ENCODE peak calls at places on chromosomes 16 and 17, in nine cellular contexts. E is central memory CD8-positive, alpha-beta T cell; R is left ventricle myocardium inferior; Q is head of caudate nucleus; B is GM12864; M is HEK293T; X is mucosa of descending colon; Z is glutamatergic neuron; O is stimulated activated CD4-positive, alpha-beta T cell treated with anti-CD3 and anti-CD28 coated beads, TNF-alpha, amount 100 ng/mL, for 48 hours. J is an unnamed sample.

GRCh38 chr17:12734852-12735430 is 54.4 kb upstream of the ARHGAP44 start:
- DNase-seq in E (no peak), R (peak), Q (no peak), B (no peak), M (no peak), X (no peak), Z (no peak), O (no peak), J (no peak)

GRCh38 chr17:31357831-31358400 is 33.6 kb upstream of the RAB11FIP4 start:
- DNase-seq in E (no peak), R (no peak), Q (no peak), B (no peak), M (no peak), X (no peak), Z (no peak), O (no peak), J (no peak)

GRCh38 chr16:16158741-16159374 is 64.4 kb downstream of the ABCC6 start:
- DNase-seq in E (no peak), R (no peak), Q (no peak), B (no peak), M (no peak), X (no peak), Z (no peak), O (no peak), J (no peak)

GRCh38 chr17:7083592-7083991 is 3.5 kb upstream of the CLEC10A start:
- DNase-seq in E (no peak), R (no peak), Q (no peak), B (no peak), M (no peak), X (no peak), Z (no peak), O (no peak), J (no peak)

GRCh38 chr17:73938706-73939105 is 264.8 kb upstream of the RPL38 start:
- DNase-seq in E (no peak), R (no peak), Q (no peak), B (no peak), M (no peak), X (no peak), Z (no peak), O (no peak), J (no peak)

GRCh38 chr16:11630230-11631056 is 37.8 kb upstream of the SNN start:
- DNase-seq in E (no peak), R (no peak), Q (no peak), B (no peak), M (no peak), X (no peak), Z (no peak), O (no peak), J (no peak)

GRCh38 chr17:40818733-40819527 is 3.5 kb downstream of the KRT10 start:
- DNase-seq in E (peak), R (peak), Q (peak), B (peak), M (peak), X (peak), Z (peak), O (peak), J (peak)

GRCh38 chr17:38733315-38734234 is 3.4 kb downstream of the CISD3 start:
- DNase-seq in E (no peak), R (no peak), Q (no peak), B (no peak), M (no peak), X (no peak), Z (no peak), O (no peak), J (no peak)

GRCh38 chr17:75876190-75876937 is 2.0 kb downstream of the TRIM47 start:
- DNase-seq in E (peak), R (peak), Q (no peak), B (peak), M (no peak), X (peak), Z (peak), O (no peak), J (no peak)